ENCODE peak calls at places on chromosomes 5 and 9, in five cellular contexts. T, V, G, S and B are unnamed samples.

GRCh38 chr5:33781286-33781685 is 110.5 kb downstream of the ADAMTS12 start:
- DNase-seq in S (no peak), G (no peak), T (no peak), V (no peak), B (no peak)

GRCh38 chr5:159415301-159415937 is 85.1 kb upstream of the IL12B start:
- DNase-seq in S (no peak), T (no peak), G (no peak), V (no peak), B (no peak)

GRCh38 chr5:88925692-88926490 is 42.9 kb upstream of the MEF2C start:
- DNase-seq in V (no peak), G (no peak), T (no peak), S (peak; percentile 8), B (no peak)

GRCh38 chr5:55454282-55454681 is 80.5 kb downstream of the PLPP1 start:
- DNase-seq in T (no peak), V (no peak), S (peak; percentile 50), G (no peak), B (no peak)

GRCh38 chr5:138489705-138490104 is 24.4 kb downstream of the EGR1 start:
- DNase-seq in S (no peak), T (no peak), V (no peak), G (no peak), B (no peak)

GRCh38 chr9:90979138-90979551 is 177.5 kb downstream of the SYK start:
- DNase-seq in S (no peak), G (no peak), V (no peak), T (no peak), B (no peak)

GRCh38 chr5:98769256-98770157 is 4.0 kb upstream of the RGMB start:
- DNase-seq in S (peak; percentile 97), V (peak; percentile 3), T (peak; percentile 10), G (peak; percentile 57), B (peak; percentile 75)

GRCh38 chr9:112002847-112003457 is 106.3 kb downstream of the UGCG start:
- DNase-seq in V (no peak), S (no peak), T (no peak), G (no peak), B (no peak)

GRCh38 chr5:64947031-64947430 is 178.3 kb downstream of the CWC27 start:
- DNase-seq in V (no peak), G (no peak), S (peak; percentile 99), T (no peak), B (no peak)

GRCh38 chr9:17810728-17811634 is 232.1 kb downstream of the SH3GL2 start:
- DNase-seq in T (no peak), S (peak; percentile 85), G (peak; percentile 45), V (no peak), B (peak; percentile 42)

GRCh38 chr5:118777468-118777746 is 210.9 kb downstream of the DTWD2 start:
- DNase-seq in V (no peak), S (no peak), G (no peak), T (no peak), B (no peak)

GRCh38 chr9:6922680-6923079 is 164.9 kb downstream of the KDM4C start:
- DNase-seq in S (peak; percentile 22), T (no peak), V (no peak), G (no peak), B (no peak)

GRCh38 chr9:18610956-18611355 is 137.0 kb downstream of the ADAMTSL1 start:
- DNase-seq in S (peak; percentile 99), G (no peak), T (no peak), V (no peak), B (no peak)

GRCh38 chr5:40171971-40172370 is 507.7 kb upstream of the PTGER4 start:
- DNase-seq in V (no peak), T (no peak), S (no peak), G (no peak), B (no peak)

GRCh38 chr9:88816141-88816540 is 175.1 kb upstream of the S1PR3 start:
- DNase-seq in T (no peak), G (no peak), S (no peak), V (no peak), B (no peak)

GRCh38 chr5:160621503-160621902 is 199.8 kb downstream of the PTTG1 start:
- DNase-seq in G (no peak), V (no peak), S (no peak), T (no peak), B (no peak)

GRCh38 chr9:71552480-71552879 is 215.8 kb downstream of the CEMIP2 start:
- DNase-seq in T (no peak), S (peak; percentile 78), G (no peak), V (no peak), B (no peak)

GRCh38 chr9:136086213-136086881 is 8.7 kb downstream of the NACC2 start:
- DNase-seq in V (no peak), S (no peak), T (no peak), G (no peak), B (no peak)

GRCh38 chr9:89601306-89601705 is 3.5 kb upstream of the GADD45G start:
- DNase-seq in G (no peak), V (no peak), S (no peak), T (no peak), B (no peak)

GRCh38 chr5:157606046-157606445 is 30.5 kb upstream of the ADAM19 start:
- DNase-seq in G (no peak), V (no peak), T (no peak), S (no peak), B (no peak)

GRCh38 chr5:2206244-2207108 is 323.8 kb upstream of the IRX4 start:
- DNase-seq in S (no peak), V (no peak), G (no peak), T (no peak), B (no peak)

GRCh38 chr5:34660444-34660843 is 4.3 kb downstream of the RAI14 start:
- DNase-seq in T (no peak), V (no peak), G (no peak), S (no peak), B (no peak)

GRCh38 chr9:109297899-109298298 is 23.0 kb downstream of the EPB41L4B start:
- DNase-seq in V (no peak), S (no peak), T (no peak), G (no peak), B (no peak)

GRCh38 chr5:7068156-7068555 is 327.8 kb upstream of the ADCY2 start:
- DNase-seq in T (no peak), V (no peak), G (no peak), S (no peak), B (no peak)

GRCh38 chr9:82891321-82891720 is 171.6 kb downstream of the RASEF start:
- DNase-seq in T (no peak), V (no peak), S (no peak), G (no peak), B (no peak)